ENCODE peak calls at places on chromosomes 6 and 20, in eight cellular contexts. H is foreskin fibroblast; M is activated CD8-positive, alpha-beta memory T cell treated with anti-CD3 and anti-CD28 coated beads for 24 hours; K is gastrocnemius medialis; V is IMR-90; G is activated naive CD8-positive, alpha-beta T cell treated with anti-CD3 and anti-CD28 coated beads for 36 hours; O is stimulated activated CD8-positive, alpha-beta memory T cell treated with anti-CD3 and anti-CD28 coated beads, Interleukin-2, amount 100 ng/mL, for 1 hour; I is GM03348. N is an unnamed sample.

GRCh38 chr6:167678102-167679101 is 148.3 kb upstream of the AFDN start:
- DNase-seq in K (no peak), G (no peak), H (no peak), I (no peak), V (no peak), M (no peak), O (no peak), N (no peak)

GRCh38 chr6:102766946-102767345 is 1373.4 kb downstream of the GRIK2 start:
- DNase-seq in M (no peak), V (peak), I (no peak), O (no peak), H (peak), K (no peak), G (no peak), N (peak)

GRCh38 chr20:20490673-20491072 is 122.8 kb downstream of the INSM1 start:
- DNase-seq in V (no peak), K (no peak), M (no peak), O (no peak), H (no peak), G (no peak), I (no peak), N (no peak)

GRCh38 chr20:22716824-22717351 is 132.5 kb upstream of the FOXA2 start:
- DNase-seq in H (no peak), M (no peak), G (no peak), K (no peak), I (no peak), O (no peak), V (peak), N (peak)

GRCh38 chr20:60653111-60653845 is 598.8 kb upstream of the CDH4 start:
- DNase-seq in V (no peak), O (no peak), G (no peak), I (peak), M (no peak), H (no peak), K (no peak), N (no peak)

GRCh38 chr6:157832250-157832967 is 9.4 kb downstream of the SNX9 start:
- DNase-seq in K (no peak), I (no peak), H (peak), G (no peak), O (no peak), V (peak), M (no peak), N (peak)

GRCh38 chr6:44126320-44127149 is 717 bp downstream of the MRPL14 start:
- DNase-seq in I (peak), H (peak), O (peak), K (peak), V (peak), G (peak), M (peak), N (peak)

GRCh38 chr6:866316-866715 is 173.4 kb upstream of the EXOC2 start:
- DNase-seq in H (no peak), G (no peak), K (no peak), I (no peak), O (no peak), V (no peak), M (no peak), N (no peak)

GRCh38 chr20:54680872-54681297 is 205.5 kb downstream of the DOK5 start:
- DNase-seq in M (no peak), O (no peak), V (peak), K (no peak), G (peak), H (peak), I (peak), N (peak)

GRCh38 chr6:28947067-28947765 is 23.4 kb upstream of the TRIM27 start:
- DNase-seq in I (no peak), V (no peak), H (no peak), G (no peak), K (no peak), M (no peak), O (no peak), N (no peak)

GRCh38 chr6:29516108-29516507 is 28.4 kb upstream of the MAS1L start:
- DNase-seq in M (no peak), I (no peak), V (peak), G (peak), H (peak), O (no peak), K (no peak), N (peak)